ENCODE peak calls at places on chromosomes 13 and 19, in ten cellular contexts. One of them, this sample, is unnamed.

GRCh38 chr19:2049741-2050348 is 1.2 kb downstream of the MKNK2 start:
- DNase-seq in left colon: peak
- DNase-seq in right cardiac atrium: peak
- DNase-seq in aorta: peak
- DNase-seq in HFFc6: peak
- DNase-seq in GDM1: peak
- DNase-seq in COR-L47: peak
- DNase-seq in foreskin fibroblast: peak
- DNase-seq in NCI-H1930: no peak
- DNase-seq in EL: peak
- DNase-seq in this sample: no peak

GRCh38 chr13:70960841-70961443 is 852.7 kb upstream of the KLHL1 start:
- DNase-seq in left colon: no peak
- DNase-seq in right cardiac atrium: no peak
- DNase-seq in aorta: no peak
- DNase-seq in HFFc6: peak
- DNase-seq in GDM1: no peak
- DNase-seq in COR-L47: peak
- DNase-seq in foreskin fibroblast: peak
- DNase-seq in NCI-H1930: no peak
- DNase-seq in EL: peak
- DNase-seq in this sample: peak

GRCh38 chr13:68304287-68304893 is 1074.3 kb upstream of the PCDH9 start:
- DNase-seq in left colon: no peak
- DNase-seq in right cardiac atrium: no peak
- DNase-seq in aorta: no peak
- DNase-seq in HFFc6: no peak
- DNase-seq in GDM1: no peak
- DNase-seq in COR-L47: peak
- DNase-seq in foreskin fibroblast: no peak
- DNase-seq in NCI-H1930: no peak
- DNase-seq in EL: no peak
- DNase-seq in this sample: no peak

GRCh38 chr13:33004454-33004853 is 11.8 kb upstream of the KL start:
- DNase-seq in left colon: no peak
- DNase-seq in right cardiac atrium: peak
- DNase-seq in aorta: peak
- DNase-seq in HFFc6: no peak
- DNase-seq in GDM1: no peak
- DNase-seq in COR-L47: peak
- DNase-seq in foreskin fibroblast: no peak
- DNase-seq in NCI-H1930: no peak
- DNase-seq in EL: no peak
- DNase-seq in this sample: no peak

GRCh38 chr13:19586904-19587634 is 25.7 kb upstream of the TPTE2 start:
- DNase-seq in left colon: peak
- DNase-seq in right cardiac atrium: peak
- DNase-seq in aorta: peak
- DNase-seq in HFFc6: peak
- DNase-seq in GDM1: peak
- DNase-seq in COR-L47: no peak
- DNase-seq in foreskin fibroblast: peak
- DNase-seq in NCI-H1930: no peak
- DNase-seq in EL: peak
- DNase-seq in this sample: no peak

GRCh38 chr13:32581177-32581786 is 5.0 kb upstream of the PDS5B start:
- DNase-seq in left colon: no peak
- DNase-seq in right cardiac atrium: no peak
- DNase-seq in aorta: no peak
- DNase-seq in HFFc6: peak
- DNase-seq in GDM1: no peak
- DNase-seq in COR-L47: no peak
- DNase-seq in foreskin fibroblast: peak
- DNase-seq in NCI-H1930: no peak
- DNase-seq in EL: peak
- DNase-seq in this sample: peak

GRCh38 chr13:76735641-76736040 is 150.6 kb downstream of the KCTD12 start:
- DNase-seq in left colon: no peak
- DNase-seq in right cardiac atrium: no peak
- DNase-seq in aorta: no peak
- DNase-seq in HFFc6: no peak
- DNase-seq in GDM1: no peak
- DNase-seq in COR-L47: no peak
- DNase-seq in foreskin fibroblast: no peak
- DNase-seq in NCI-H1930: no peak
- DNase-seq in EL: no peak
- DNase-seq in this sample: no peak

GRCh38 chr13:40190656-40191100 is 475.8 kb downstream of the FOXO1 start:
- DNase-seq in left colon: peak
- DNase-seq in right cardiac atrium: peak
- DNase-seq in aorta: peak
- DNase-seq in HFFc6: peak
- DNase-seq in GDM1: no peak
- DNase-seq in COR-L47: no peak
- DNase-seq in foreskin fibroblast: peak
- DNase-seq in NCI-H1930: no peak
- DNase-seq in EL: peak
- DNase-seq in this sample: no peak

GRCh38 chr19:15548648-15549047 is 40.3 kb downstream of the CYP4F22 start:
- DNase-seq in left colon: no peak
- DNase-seq in right cardiac atrium: no peak
- DNase-seq in aorta: no peak
- DNase-seq in HFFc6: no peak
- DNase-seq in GDM1: no peak
- DNase-seq in COR-L47: no peak
- DNase-seq in foreskin fibroblast: no peak
- DNase-seq in NCI-H1930: no peak
- DNase-seq in EL: no peak
- DNase-seq in this sample: no peak

GRCh38 chr13:108944760-108945159 is 315.3 kb downstream of the MYO16 start:
- DNase-seq in left colon: no peak
- DNase-seq in right cardiac atrium: no peak
- DNase-seq in aorta: no peak
- DNase-seq in HFFc6: peak
- DNase-seq in GDM1: no peak
- DNase-seq in COR-L47: no peak
- DNase-seq in foreskin fibroblast: peak
- DNase-seq in NCI-H1930: no peak
- DNase-seq in EL: peak
- DNase-seq in this sample: no peak

GRCh38 chr13:108681986-108682562 is 52.7 kb downstream of the MYO16 start:
- DNase-seq in left colon: no peak
- DNase-seq in right cardiac atrium: no peak
- DNase-seq in aorta: no peak
- DNase-seq in HFFc6: peak
- DNase-seq in GDM1: no peak
- DNase-seq in COR-L47: no peak
- DNase-seq in foreskin fibroblast: no peak
- DNase-seq in NCI-H1930: no peak
- DNase-seq in EL: peak
- DNase-seq in this sample: no peak

GRCh38 chr13:67296511-67296910 is 66.4 kb upstream of the PCDH9 start:
- DNase-seq in left colon: no peak
- DNase-seq in right cardiac atrium: no peak
- DNase-seq in aorta: no peak
- DNase-seq in HFFc6: no peak
- DNase-seq in GDM1: no peak
- DNase-seq in COR-L47: no peak
- DNase-seq in foreskin fibroblast: peak
- DNase-seq in NCI-H1930: no peak
- DNase-seq in EL: peak
- DNase-seq in this sample: no peak

GRCh38 chr13:19713186-19713965 is 69.4 kb downstream of the PSPC1 start:
- DNase-seq in left colon: no peak
- DNase-seq in right cardiac atrium: no peak
- DNase-seq in aorta: no peak
- DNase-seq in HFFc6: peak
- DNase-seq in GDM1: no peak
- DNase-seq in COR-L47: no peak
- DNase-seq in foreskin fibroblast: peak
- DNase-seq in NCI-H1930: no peak
- DNase-seq in EL: peak
- DNase-seq in this sample: no peak

GRCh38 chr13:66477816-66478215 is 752.3 kb downstream of the PCDH9 start:
- DNase-seq in left colon: no peak
- DNase-seq in right cardiac atrium: no peak
- DNase-seq in aorta: no peak
- DNase-seq in HFFc6: no peak
- DNase-seq in GDM1: no peak
- DNase-seq in COR-L47: no peak
- DNase-seq in foreskin fibroblast: no peak
- DNase-seq in NCI-H1930: no peak
- DNase-seq in EL: peak
- DNase-seq in this sample: no peak

GRCh38 chr13:36297259-36297599 is 385 bp downstream of the CCDC169 start:
- DNase-seq in left colon: no peak
- DNase-seq in right cardiac atrium: no peak
- DNase-seq in aorta: no peak
- DNase-seq in HFFc6: peak
- DNase-seq in GDM1: no peak
- DNase-seq in COR-L47: no peak
- DNase-seq in foreskin fibroblast: peak
- DNase-seq in NCI-H1930: no peak
- DNase-seq in EL: peak
- DNase-seq in this sample: no peak

GRCh38 chr19:13137290-13137794 is 12.8 kb downstream of the STX10 start:
- DNase-seq in left colon: no peak
- DNase-seq in right cardiac atrium: no peak
- DNase-seq in aorta: no peak
- DNase-seq in HFFc6: no peak
- DNase-seq in GDM1: no peak
- DNase-seq in COR-L47: no peak
- DNase-seq in foreskin fibroblast: no peak
- DNase-seq in NCI-H1930: no peak
- DNase-seq in EL: no peak
- DNase-seq in this sample: no peak

GRCh38 chr13:36453518-36453917 is 21.2 kb downstream of the CCNA1 start:
- DNase-seq in left colon: no peak
- DNase-seq in right cardiac atrium: no peak
- DNase-seq in aorta: no peak
- DNase-seq in HFFc6: no peak
- DNase-seq in GDM1: no peak
- DNase-seq in COR-L47: no peak
- DNase-seq in foreskin fibroblast: peak
- DNase-seq in NCI-H1930: peak
- DNase-seq in EL: no peak
- DNase-seq in this sample: no peak

GRCh38 chr19:43518051-43518450 is 8.9 kb downstream of the ETHE1 start:
- DNase-seq in left colon: no peak
- DNase-seq in right cardiac atrium: no peak
- DNase-seq in aorta: no peak
- DNase-seq in HFFc6: no peak
- DNase-seq in GDM1: no peak
- DNase-seq in COR-L47: peak
- DNase-seq in foreskin fibroblast: no peak
- DNase-seq in NCI-H1930: no peak
- DNase-seq in EL: no peak
- DNase-seq in this sample: no peak

GRCh38 chr13:113393572-113394503 is 29.9 kb upstream of the GRTP1 start:
- DNase-seq in left colon: peak
- DNase-seq in right cardiac atrium: peak
- DNase-seq in aorta: peak
- DNase-seq in HFFc6: peak
- DNase-seq in GDM1: peak
- DNase-seq in COR-L47: peak
- DNase-seq in foreskin fibroblast: peak
- DNase-seq in NCI-H1930: peak
- DNase-seq in EL: peak
- DNase-seq in this sample: peak

GRCh38 chr13:87859261-87859660 is 188.1 kb downstream of the SLITRK5 start:
- DNase-seq in left colon: no peak
- DNase-seq in right cardiac atrium: no peak
- DNase-seq in aorta: no peak
- DNase-seq in HFFc6: no peak
- DNase-seq in GDM1: no peak
- DNase-seq in COR-L47: no peak
- DNase-seq in foreskin fibroblast: no peak
- DNase-seq in NCI-H1930: no peak
- DNase-seq in EL: no peak
- DNase-seq in this sample: no peak